ENCODE peak calls at places on chromosomes 5 and 9, in seven cellular contexts. E is stimulated activated CD8-positive, alpha-beta memory T cell treated with anti-CD3 and anti-CD28 coated beads, Interleukin-7, amount 100 ng/mL, for 24 hours; B is psoas muscle; T is uterus; G is stimulated activated naive CD4-positive, alpha-beta T cell; K is fibroblast of mammary gland; D is activated T-cell treated with anti-CD3 and anti-CD28 coated beads, Interleukin-2, amount 50 U/mL, for 72 hours. O is an unnamed sample.
A peak's percentile ranks its signal among the peaks of the same experiment; 100 is the strongest.

GRCh38 chr5:8839361-8840055 is 706.4 kb downstream of the SEMA5A start:
- DNase-seq in E (no peak), B (no peak), T (no peak), G (no peak), K (no peak), D (no peak), O (no peak)

GRCh38 chr9:37761511-37761910 is 7.9 kb downstream of the TRMT10B start:
- DNase-seq in E (no peak), B (no peak), T (no peak), G (no peak), K (peak; percentile 61), D (no peak), O (no peak)

GRCh38 chr9:16884952-16885513 is 14.6 kb upstream of the BNC2 start:
- DNase-seq in E (no peak), B (no peak), T (no peak), G (no peak), K (peak; percentile 85), D (no peak), O (no peak)

GRCh38 chr9:16345902-16346301 is 524.6 kb downstream of the BNC2 start:
- DNase-seq in E (no peak), B (no peak), T (no peak), G (no peak), K (no peak), D (no peak), O (no peak)

GRCh38 chr9:31259824-31260223 is 1124.6 kb upstream of the ACO1 start:
- DNase-seq in E (no peak), B (no peak), T (no peak), G (peak; percentile 80), K (no peak), D (peak; percentile 5), O (no peak)

GRCh38 chr5:33180900-33181299 is 259.9 kb upstream of the TARS1 start:
- DNase-seq in E (no peak), B (no peak), T (no peak), G (no peak), K (peak; percentile 70), D (no peak), O (no peak)

GRCh38 chr9:116137581-116137980 is 16.0 kb upstream of the PAPPA start:
- DNase-seq in E (no peak), B (no peak), T (no peak), G (no peak), K (no peak), D (no peak), O (no peak)

GRCh38 chr5:5419291-5420210 is 2.9 kb upstream of the ICE1 start:
- DNase-seq in E (no peak), B (no peak), T (no peak), G (no peak), K (peak; percentile 96), D (no peak), O (no peak)

GRCh38 chr9:137385061-137385655 is 37.8 kb downstream of the EXD3 start:
- DNase-seq in E (no peak), B (no peak), T (no peak), G (no peak), K (no peak), D (no peak), O (no peak)

O was measured in activated gamma-delta T cell.